ENCODE peak calls at places on chromosomes 4 and X, in five cellular contexts. N, S, P, R and C are unnamed samples.

GRCh38 chrX:66163849-66164401 is at the start of gene HEPH:
- DNase-seq in R (peak; percentile 27), P (peak; percentile 1), S (no peak), N (peak; percentile 63), C (no peak)

GRCh38 chr4:159258889-159259560 is 156.1 kb downstream of the RAPGEF2 start:
- DNase-seq in S (no peak), R (no peak), P (no peak), N (no peak), C (no peak)

GRCh38 chr4:53365121-53365485 is 758 bp downstream of the SCFD2 start:
- DNase-seq in S (peak; percentile 70), R (no peak), N (peak; percentile 59), P (peak; percentile 7), C (no peak)

GRCh38 chr4:39037491-39037825 is 5.2 kb upstream of the TMEM156 start:
- DNase-seq in N (peak; percentile 47), P (no peak), R (no peak), S (no peak), C (no peak)

GRCh38 chr4:67885727-67886126 is 1.9 kb upstream of the TMPRSS11D start:
- DNase-seq in S (no peak), P (no peak), R (no peak), N (peak; percentile 96), C (peak; percentile 35)

GRCh38 chr4:126991965-126992364 is 640.8 kb upstream of the INTU start:
- DNase-seq in S (no peak), R (no peak), N (peak; percentile 33), P (no peak), C (no peak)

GRCh38 chr4:65665951-65666523 is 4.3 kb downstream of the EPHA5 start:
- DNase-seq in R (no peak), N (peak; percentile 12), P (no peak), S (no peak), C (no peak)

GRCh38 chrX:137748827-137749226 is 182.9 kb downstream of the ZIC3 start:
- DNase-seq in P (no peak), S (no peak), N (no peak), R (no peak), C (no peak)

GRCh38 chrX:56783996-56784620 is 55.1 kb downstream of the NBDY start:
- DNase-seq in P (no peak), N (no peak), S (no peak), R (no peak), C (no peak)

GRCh38 chrX:40262641-40263560 is 165.1 kb upstream of the BCOR start:
- DNase-seq in R (peak; percentile 39), P (no peak), N (peak; percentile 65), S (no peak), C (peak; percentile 7)

GRCh38 chr4:59179372-59179771 is 2020.8 kb upstream of the ADGRL3 start:
- DNase-seq in S (no peak), P (no peak), N (no peak), R (no peak), C (no peak)

GRCh38 chrX:22015144-22015750 is 16.9 kb upstream of the PHEX start:
- DNase-seq in S (no peak), N (no peak), P (no peak), R (no peak), C (no peak)

GRCh38 chr4:34158883-34159282 is 2085.4 kb downstream of the ARAP2 start:
- DNase-seq in R (no peak), P (no peak), N (no peak), S (no peak), C (no peak)

GRCh38 chr4:147479817-147480216 is 1.1 kb upstream of the EDNRA start:
- DNase-seq in S (no peak), R (peak; percentile 44), N (peak; percentile 58), P (no peak), C (no peak)

GRCh38 chrX:19127649-19128168 is 5.4 kb upstream of the ADGRG2 start:
- DNase-seq in N (no peak), P (no peak), S (no peak), R (no peak), C (no peak)

GRCh38 chrX:151488677-151489076 is 74.8 kb upstream of the PASD1 start:
- DNase-seq in P (no peak), R (no peak), S (peak; percentile 72), N (peak; percentile 13), C (peak; percentile 4)

GRCh38 chr4:121950680-121951569 is 935 bp downstream of the TRPC3 start:
- DNase-seq in P (no peak), N (peak; percentile 50), S (no peak), R (peak; percentile 40), C (no peak)

GRCh38 chrX:31499120-31499519 is 427.3 kb upstream of the FTHL17 start:
- DNase-seq in N (peak; percentile 52), S (no peak), P (no peak), R (no peak), C (no peak)

GRCh38 chrX:110089656-110090404 is 86.9 kb downstream of the TMEM164 start:
- DNase-seq in R (no peak), S (peak; percentile 70), P (peak; percentile 76), N (no peak), C (no peak)

GRCh38 chr4:110639207-110640092 is 16.6 kb upstream of the PITX2 start:
- DNase-seq in R (no peak), S (no peak), N (no peak), P (no peak), C (no peak)

GRCh38 chr4:110640608-110641007 is 17.7 kb upstream of the PITX2 start:
- DNase-seq in S (no peak), R (no peak), P (no peak), N (no peak), C (no peak)

GRCh38 chr4:110643096-110643495 is 20.2 kb upstream of the PITX2 start:
- DNase-seq in S (no peak), N (no peak), R (no peak), P (no peak), C (no peak)

GRCh38 chr4:110644008-110644407 is 21.1 kb upstream of the PITX2 start:
- DNase-seq in P (no peak), N (no peak), R (no peak), S (no peak), C (no peak)

DNA sequence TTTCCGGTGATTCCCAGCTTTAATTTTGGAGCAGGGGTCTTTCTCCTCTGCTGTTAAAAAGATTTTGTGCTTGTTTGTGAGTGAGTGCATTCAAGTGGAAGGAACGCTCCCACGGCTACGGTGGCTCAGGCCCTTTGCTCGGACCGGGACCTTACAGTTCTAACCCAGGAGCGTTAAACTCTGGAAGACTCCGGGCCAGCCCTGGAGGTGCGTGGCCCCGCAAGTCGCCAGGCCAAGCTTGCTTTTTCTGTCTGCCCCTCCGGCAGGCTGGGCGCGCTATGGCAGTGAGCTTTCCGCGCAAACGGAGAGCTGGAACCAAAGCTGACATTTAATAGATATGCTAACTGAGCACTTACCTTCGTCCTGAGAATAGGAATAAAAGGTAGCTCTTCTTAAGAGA is 18.3 kb upstream of the PITX2 start:
- DNase-seq in P (no peak), S (no peak), N (no peak), R (no peak), C (no peak)
- H3K9me3 ChIP-seq in P (no peaks in the 10 kb centered on the region), S (no peaks in the 10 kb centered on the region), N (no peaks in the 10 kb centered on the region), R (no peaks in the 10 kb centered on the region), C (no peaks in the 10 kb centered on the region)

DNA sequence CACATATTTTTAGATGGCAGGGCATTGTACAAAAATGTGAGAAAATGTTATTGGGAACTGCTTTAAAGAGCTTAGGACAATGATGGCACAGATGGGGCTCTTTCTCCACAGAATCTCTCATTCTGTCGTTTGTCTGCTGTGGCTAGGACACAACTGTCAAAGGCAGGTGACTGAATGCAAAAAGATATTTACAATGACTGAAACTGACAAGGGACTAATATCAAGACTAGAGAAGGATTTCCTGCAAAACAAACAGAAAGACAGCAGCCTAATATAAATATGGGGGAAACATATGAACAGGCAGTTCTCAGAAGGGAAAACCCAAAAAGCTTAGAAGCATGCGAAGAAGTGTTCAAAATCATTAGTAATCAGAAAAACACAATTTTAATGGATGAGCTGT is 177.5 kb upstream of the AFF2 start:
- DNase-seq in P (no peak), N (no peak), S (no peak), R (no peak), C (no peak)
- H3K9me3 ChIP-seq in P (no peaks in the 10 kb centered on the region), N (no peaks in the 10 kb centered on the region), S (no peaks in the 10 kb centered on the region), R (no peaks in the 10 kb centered on the region), C (no peaks in the 10 kb centered on the region)

DNA sequence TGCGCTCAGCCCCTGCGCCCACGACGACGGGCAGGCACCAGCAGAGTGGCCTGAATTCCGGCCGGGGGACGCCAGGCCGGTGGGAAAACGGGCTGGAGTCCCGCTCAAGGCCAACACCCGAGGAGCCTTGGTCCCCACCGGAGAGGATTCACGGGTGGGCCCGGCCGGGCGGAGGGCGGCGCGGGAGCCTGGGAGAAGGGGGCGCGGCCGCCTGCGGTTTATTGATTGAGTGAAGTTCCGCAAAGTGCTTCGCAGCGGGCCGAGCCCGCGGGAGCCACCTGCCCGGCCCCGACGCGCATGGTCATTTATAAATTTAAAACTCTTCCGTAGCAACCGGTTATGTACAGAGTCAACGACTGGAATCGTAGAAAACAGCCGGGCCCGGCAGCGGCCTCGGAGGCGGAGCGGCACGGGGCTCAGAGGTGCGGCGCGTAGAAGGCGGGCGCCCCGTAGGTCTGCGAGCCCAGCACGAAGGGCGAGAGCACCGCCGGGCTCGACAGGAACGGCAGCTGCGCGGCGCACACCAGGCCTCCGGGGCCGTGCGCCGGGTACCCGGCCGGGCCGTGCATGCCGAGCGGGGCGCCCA is 3.6 kb downstream of the NKX1-1 start:
- DNase-seq in P (no peak), N (peak; percentile 42), S (no peak), R (no peak), C (no peak)
- H3K9me3 ChIP-seq in P (no peaks in the 10 kb centered on the region), N (no peaks in the 10 kb centered on the region), S (peaks cover 16% of the 10 kb centered on the region), R (no peaks in the 10 kb centered on the region), C (peaks cover 7% of the 10 kb centered on the region)

DNA sequence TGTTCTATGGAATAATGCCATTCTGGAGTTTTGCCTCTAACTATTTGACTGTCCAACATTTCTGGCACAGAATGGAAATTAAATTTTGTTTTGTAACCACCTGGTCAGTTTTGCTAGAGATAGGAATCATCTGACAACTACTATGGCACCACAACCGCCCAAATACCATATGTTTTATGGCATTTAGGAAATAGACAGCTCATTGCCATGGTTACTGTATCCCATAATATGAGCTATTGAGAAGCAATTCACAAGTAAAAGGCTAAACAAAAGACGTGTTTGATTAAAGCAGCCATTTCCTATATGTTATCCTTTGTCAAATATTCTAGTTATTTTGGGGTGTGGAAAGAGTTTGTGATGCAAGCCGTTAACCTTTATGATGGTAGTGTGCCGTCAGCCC is 1105.3 kb upstream of the LCORL start:
- DNase-seq in P (no peak), S (no peak), N (no peak), R (no peak), C (no peak)
- H3K9me3 ChIP-seq in P (no peaks in the 10 kb centered on the region), S (peaks cover 47% of the 10 kb centered on the region), N (no peaks in the 10 kb centered on the region), R (no peaks in the 10 kb centered on the region), C (no peaks in the 10 kb centered on the region)

GRCh38 chr4:6819295-6819694 is 36.8 kb downstream of the KIAA0232 start:
- DNase-seq in N (no peak), R (no peak), P (no peak), S (no peak), C (no peak)
- H3K9me3 ChIP-seq in N (no peaks in the 10 kb centered on the region), R (no peaks in the 10 kb centered on the region), P (no peaks in the 10 kb centered on the region), S (peaks cover 16% of the 10 kb centered on the region), C (peaks cover 15% of the 10 kb centered on the region)

GRCh38 chr4:122978789-122979188 is 56.4 kb upstream of the NUDT6 start:
- DNase-seq in P (no peak), R (no peak), S (no peak), N (no peak), C (no peak)
- H3K9me3 ChIP-seq in P (no peaks in the 10 kb centered on the region), R (no peaks in the 10 kb centered on the region), S (peaks cover 15% of the 10 kb centered on the region), N (no peaks in the 10 kb centered on the region), C (peaks cover 20% of the 10 kb centered on the region)

GRCh38 chr4:116018831-116019230 is 905.4 kb upstream of the NDST4 start:
- DNase-seq in S (no peak), N (no peak), P (no peak), R (no peak), C (no peak)
- H3K9me3 ChIP-seq in S (peaks cover 46% of the 10 kb centered on the region), N (no peaks in the 10 kb centered on the region), P (no peaks in the 10 kb centered on the region), R (no peaks in the 10 kb centered on the region), C (peaks cover 16% of the 10 kb centered on the region)